ENCODE peak calls at places on chromosomes 3 and 15, in nine cellular contexts. W is RWPE2; A is CD8-positive, alpha-beta T cell; M is WTC11; H is lower lobe of right lung; Y is gastrocnemius medialis; Q is left lung; Z is pancreas; F is heart left ventricle. L is an unnamed sample.

GRCh38 chr15:22265056-22265945 is 185.0 kb downstream of the OR4M2 start:
- ATAC-seq in W (peak), A (peak), M (no peak), H (no peak), Y (no peak), Q (no peak), Z (no peak), F (no peak), L (no peak)

GRCh38 chr3:46010519-46011113 is 15.0 kb upstream of the FYCO1 start:
- ATAC-seq in W (no peak), A (no peak), M (no peak), H (no peak), Y (no peak), Q (no peak), Z (no peak), F (no peak), L (no peak)

GRCh38 chr3:41933154-41933676 is 28.7 kb downstream of the ULK4 start:
- ATAC-seq in W (peak), A (no peak), M (no peak), H (peak), Y (no peak), Q (peak), Z (no peak), F (no peak), L (peak)

GRCh38 chr15:79431636-79432344 is at the start of gene MINAR1:
- ATAC-seq in W (peak), A (no peak), M (peak), H (peak), Y (peak), Q (peak), Z (peak), F (no peak), L (peak)

GRCh38 chr15:56082263-56082761 is 88.9 kb upstream of the NEDD4 start:
- ATAC-seq in W (peak), A (no peak), M (no peak), H (no peak), Y (no peak), Q (no peak), Z (no peak), F (no peak), L (no peak)

GRCh38 chr3:39137991-39138803 is 15.2 kb downstream of the CSRNP1 start:
- ATAC-seq in W (no peak), A (peak), M (no peak), H (no peak), Y (no peak), Q (no peak), Z (no peak), F (no peak), L (no peak)

GRCh38 chr3:71865727-71866126 is 80.8 kb upstream of the PROK2 start:
- ATAC-seq in W (no peak), A (no peak), M (no peak), H (no peak), Y (no peak), Q (no peak), Z (no peak), F (no peak), L (no peak)

GRCh38 chr3:80051602-80051962 is 283.8 kb upstream of the ROBO1 start:
- ATAC-seq in W (no peak), A (no peak), M (no peak), H (peak), Y (no peak), Q (no peak), Z (no peak), F (no peak), L (peak)

GRCh38 chr3:106206613-106207012 is 337.8 kb upstream of the CBLB start:
- ATAC-seq in W (no peak), A (peak), M (no peak), H (no peak), Y (no peak), Q (no peak), Z (no peak), F (no peak), L (no peak)

GRCh38 chr15:75493732-75494131 is 42.2 kb upstream of the SIN3A start:
- ATAC-seq in W (no peak), A (no peak), M (no peak), H (no peak), Y (no peak), Q (no peak), Z (no peak), F (no peak), L (no peak)

GRCh38 chr3:187615630-187616029 is 54.6 kb downstream of the SST start:
- ATAC-seq in W (no peak), A (no peak), M (no peak), H (no peak), Y (no peak), Q (no peak), Z (no peak), F (no peak), L (no peak)

GRCh38 chr15:47334805-47335204 is 382.5 kb upstream of the SEMA6D start:
- ATAC-seq in W (no peak), A (no peak), M (no peak), H (no peak), Y (no peak), Q (no peak), Z (no peak), F (no peak), L (no peak)

GRCh38 chr3:120170223-120170622 is 76.0 kb upstream of the GSK3B start:
- ATAC-seq in W (peak), A (no peak), M (no peak), H (no peak), Y (no peak), Q (no peak), Z (no peak), F (no peak), L (no peak)

GRCh38 chr3:18426597-18426996 is 1.5 kb upstream of the SATB1 start:
- ATAC-seq in W (no peak), A (no peak), M (no peak), H (no peak), Y (no peak), Q (no peak), Z (no peak), F (no peak), L (no peak)

GRCh38 chr3:177478170-177478859 is 281.0 kb upstream of the TBL1XR1 start:
- ATAC-seq in W (peak), A (no peak), M (no peak), H (peak), Y (peak), Q (peak), Z (peak), F (peak), L (peak)

GRCh38 chr15:48411971-48412591 is 80.9 kb downstream of the DUT start:
- ATAC-seq in W (no peak), A (no peak), M (no peak), H (peak), Y (no peak), Q (no peak), Z (no peak), F (peak), L (no peak)

GRCh38 chr3:157133434-157134320 is 26.3 kb downstream of the CCNL1 start:
- ATAC-seq in W (no peak), A (no peak), M (no peak), H (no peak), Y (no peak), Q (no peak), Z (no peak), F (no peak), L (no peak)

GRCh38 chr3:66831931-66832330 is 166.2 kb upstream of the KBTBD8 start:
- ATAC-seq in W (no peak), A (no peak), M (no peak), H (no peak), Y (no peak), Q (no peak), Z (no peak), F (no peak), L (no peak)

GRCh38 chr15:38672814-38673292 is 108.2 kb upstream of the RASGRP1 start:
- ATAC-seq in W (no peak), A (no peak), M (no peak), H (no peak), Y (no peak), Q (no peak), Z (no peak), F (no peak), L (no peak)

GRCh38 chr3:27720899-27721716 is 1.0 kb downstream of the EOMES start:
- ATAC-seq in W (peak), A (peak), M (peak), H (no peak), Y (no peak), Q (peak), Z (peak), F (no peak), L (peak)

GRCh38 chr3:184993394-184993793 is 159.5 kb downstream of the C3orf70 start:
- ATAC-seq in W (no peak), A (no peak), M (no peak), H (no peak), Y (no peak), Q (no peak), Z (no peak), F (no peak), L (no peak)

DNA sequence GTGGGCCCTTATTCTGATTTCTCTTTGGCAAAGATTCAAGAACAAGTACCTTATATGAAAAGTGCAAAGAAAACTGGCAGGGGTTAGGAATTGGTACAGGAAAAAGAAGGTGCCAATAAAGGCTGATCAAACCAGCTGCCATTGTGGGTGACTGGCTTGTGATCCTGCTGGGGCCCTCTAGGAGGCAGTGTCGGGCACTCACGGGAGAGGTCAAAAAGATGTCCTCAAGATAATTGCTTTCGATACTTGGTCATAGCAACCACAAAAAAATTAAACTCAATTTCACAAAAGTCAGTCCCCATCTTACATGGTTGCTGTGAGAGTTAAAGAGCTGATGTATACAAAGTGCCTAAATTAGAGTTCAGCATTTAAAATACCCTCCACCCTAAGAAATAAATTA is 31.0 kb upstream of the CAV3 start:
- ATAC-seq in W (no peak), A (no peak), M (peak), H (no peak), Y (no peak), Q (no peak), Z (no peak), F (no peak), L (no peak)
- TF ChIP-seq CTCF in W (peak), A (no peak), M (peak), H (no peak), Y (no peak), Q (no peak), Z (no peak), F (no peak), L (no peak)

GRCh38 chr3:146523536-146523935 is 20.9 kb downstream of the PLSCR1 start:
- ATAC-seq in W (no peak), A (no peak), M (no peak), H (no peak), Y (no peak), Q (no peak), Z (no peak), F (no peak), L (no peak)
- TF ChIP-seq CTCF in W (no peak), A (no peak), M (no peak), H (no peak), Y (no peak), Q (no peak), Z (no peak), F (no peak), L (no peak)

DNA sequence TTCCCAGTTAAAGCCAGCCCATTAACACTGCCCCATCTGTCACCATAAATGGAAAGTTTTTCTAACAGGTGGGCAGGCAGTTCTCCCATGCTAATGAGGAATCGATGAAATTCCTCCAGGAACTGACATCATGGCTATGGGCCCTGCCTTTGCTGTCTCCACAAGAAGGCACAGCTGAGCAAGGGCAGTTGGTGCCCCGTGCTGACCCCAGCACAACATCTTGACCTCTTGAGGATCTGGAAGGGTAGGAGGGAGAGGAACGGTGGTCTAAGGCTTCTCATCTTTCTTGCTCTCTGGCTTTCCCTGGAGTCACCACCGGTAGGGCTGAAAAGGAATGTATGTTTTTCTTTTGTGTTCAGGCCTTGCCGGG is 46.7 kb downstream of the CHCHD6 start:
- ATAC-seq in W (no peak), A (no peak), M (peak), H (no peak), Y (no peak), Q (no peak), Z (no peak), F (no peak), L (no peak)
- TF ChIP-seq CTCF in W (no peak), A (no peak), M (no peak), H (no peak), Y (no peak), Q (no peak), Z (no peak), F (no peak), L (no peak)

GRCh38 chr15:81302605-81303204 is 21.2 kb downstream of the STARD5 start:
- ATAC-seq in W (no peak), A (peak), M (no peak), H (peak), Y (no peak), Q (peak), Z (no peak), F (no peak), L (no peak)
- TF ChIP-seq CTCF in W (no peak), A (no peak), M (no peak), H (no peak), Y (no peak), Q (no peak), Z (no peak), F (no peak), L (no peak)

GRCh38 chr15:25056484-25057429 is 102.0 kb downstream of the SNRPN start:
- ATAC-seq in W (no peak), A (no peak), M (no peak), H (no peak), Y (no peak), Q (no peak), Z (no peak), F (no peak), L (no peak)
- TF ChIP-seq CTCF in W (no peak), A (no peak), M (peak), H (no peak), Y (peak), Q (no peak), Z (no peak), F (no peak), L (no peak)

DNA sequence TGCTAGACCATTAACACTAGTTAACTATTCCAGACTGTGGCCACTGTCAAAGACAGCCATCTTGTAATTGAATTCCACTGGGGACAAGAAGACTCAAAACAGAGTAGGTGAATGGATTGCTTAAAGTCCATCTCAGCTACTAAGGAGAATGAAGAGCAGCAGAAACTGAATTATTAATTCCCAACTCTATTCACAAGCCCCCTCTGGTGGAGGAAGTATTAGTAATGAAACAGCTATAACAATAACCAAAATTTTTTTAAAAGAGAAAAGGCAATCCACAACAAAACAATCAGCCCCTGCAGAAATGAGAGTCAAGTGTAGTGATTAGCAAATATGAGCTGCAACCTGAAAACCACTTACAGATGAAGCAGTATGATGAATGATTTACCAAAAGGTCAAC is 302.8 kb downstream of the FHIT start:
- ATAC-seq in W (no peak), A (no peak), M (no peak), H (no peak), Y (no peak), Q (no peak), Z (no peak), F (no peak), L (no peak)
- TF ChIP-seq CTCF in W (peak), A (no peak), M (no peak), H (no peak), Y (no peak), Q (no peak), Z (no peak), F (no peak), L (no peak)

DNA sequence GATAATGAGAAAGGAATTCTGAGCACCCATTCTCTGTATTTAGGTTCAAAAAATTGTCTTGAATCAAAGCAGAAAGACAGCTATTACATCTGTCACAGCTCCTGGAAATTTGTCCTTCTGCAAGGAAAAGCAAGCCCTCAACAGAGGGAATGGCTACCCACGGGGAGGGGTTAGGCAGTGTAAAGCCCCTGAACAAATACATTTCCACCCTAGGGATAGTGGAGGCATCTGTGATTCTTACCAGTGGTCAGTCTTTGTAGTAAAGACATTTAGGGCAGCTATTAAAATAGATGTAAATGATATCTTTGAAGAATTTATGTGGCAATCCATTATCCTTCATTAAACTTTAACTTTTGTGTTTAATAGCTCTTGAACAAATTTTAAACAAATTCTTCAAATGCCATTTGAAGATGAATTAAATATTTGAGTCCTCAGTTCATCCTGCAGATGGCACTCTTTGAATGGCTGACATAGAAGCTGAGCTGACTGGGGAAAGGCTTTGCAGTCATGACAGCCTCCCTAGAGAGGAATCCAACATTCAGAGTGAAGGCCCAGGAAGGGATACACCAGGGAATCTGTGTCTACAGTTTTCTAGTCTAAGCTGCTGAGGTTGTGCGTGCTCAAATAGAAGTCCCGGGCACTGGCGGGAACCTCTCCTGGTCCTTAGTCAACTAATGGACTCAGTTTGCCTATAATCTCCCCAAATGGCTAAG is 359.7 kb upstream of the ROPN1 start:
- ATAC-seq in W (peak), A (no peak), M (peak), H (peak), Y (no peak), Q (peak), Z (peak), F (peak), L (peak)
- TF ChIP-seq CTCF in W (peak), A (no peak), M (no peak), H (peak), Y (no peak), Q (no peak), Z (peak), F (peak), L (peak)

GRCh38 chr15:64137226-64137833 is 14.2 kb upstream of the SNX22 start:
- ATAC-seq in W (peak), A (peak), M (peak), H (no peak), Y (peak), Q (no peak), Z (no peak), F (peak), L (no peak)
- TF ChIP-seq CTCF in W (no peak), A (no peak), M (no peak), H (no peak), Y (no peak), Q (no peak), Z (no peak), F (no peak), L (no peak)

GRCh38 chr3:13416002-13416793 is 3.9 kb downstream of the NUP210 start:
- ATAC-seq in W (no peak), A (no peak), M (peak), H (no peak), Y (no peak), Q (no peak), Z (no peak), F (no peak), L (no peak)
- TF ChIP-seq CTCF in W (no peak), A (no peak), M (peak), H (no peak), Y (no peak), Q (no peak), Z (no peak), F (no peak), L (no peak)

GRCh38 chr3:13501527-13501926 is 21.4 kb downstream of the HDAC11 start:
- ATAC-seq in W (no peak), A (no peak), M (no peak), H (no peak), Y (no peak), Q (no peak), Z (no peak), F (no peak), L (no peak)

GRCh38 chr3:13501056-13501455 is 20.9 kb downstream of the HDAC11 start:
- ATAC-seq in W (no peak), A (no peak), M (no peak), H (no peak), Y (no peak), Q (no peak), Z (no peak), F (no peak), L (no peak)

GRCh38 chr3:13498354-13499060 is 18.4 kb downstream of the HDAC11 start:
- ATAC-seq in W (no peak), A (no peak), M (no peak), H (no peak), Y (no peak), Q (no peak), Z (no peak), F (no peak), L (no peak)

GRCh38 chr3:13501958-13502790 is 22.1 kb downstream of the HDAC11 start:
- ATAC-seq in W (no peak), A (no peak), M (no peak), H (no peak), Y (no peak), Q (no peak), Z (no peak), F (no peak), L (no peak)

GRCh38 chr3:13500133-13500885 is 20.2 kb downstream of the HDAC11 start:
- ATAC-seq in W (no peak), A (no peak), M (peak), H (no peak), Y (no peak), Q (no peak), Z (no peak), F (no peak), L (no peak)
- TF ChIP-seq CTCF in W (peak), A (no peak), M (no peak), H (peak), Y (no peak), Q (peak), Z (no peak), F (peak), L (peak)